ENCODE peak calls at places on chromosomes 7 and 10, in four cellular contexts. M, K, O and H are unnamed samples.

GRCh38 chr10:63446716-63447440 is 18.9 kb downstream of the JMJD1C start:
- DNase-seq in M (no peak), K (no peak), O (no peak), H (no peak)

GRCh38 chr10:18545626-18546025 is 105.8 kb downstream of the NSUN6 start:
- DNase-seq in M (peak; percentile 21), K (no peak), O (no peak), H (no peak)

GRCh38 chr10:60359066-60359465 is 30.6 kb downstream of the ANK3 start:
- DNase-seq in M (no peak), K (no peak), O (no peak), H (no peak)

GRCh38 chr10:72035488-72035887 is 52.9 kb downstream of the SPOCK2 start:
- DNase-seq in M (no peak), K (no peak), O (no peak), H (no peak)

GRCh38 chr7:76063525-76063924 is 15.6 kb downstream of the MDH2 start:
- DNase-seq in M (peak; percentile 65), K (no peak), O (peak; percentile 38), H (no peak)

GRCh38 chr10:36475746-36476145 is 649.7 kb upstream of the ANKRD30A start:
- DNase-seq in M (no peak), K (no peak), O (no peak), H (no peak)

GRCh38 chr7:29318853-29319718 is 124.5 kb downstream of the CHN2 start:
- DNase-seq in M (no peak), K (no peak), O (no peak), H (no peak)

GRCh38 chr10:67664936-67665335 is 31.1 kb downstream of the CTNNA3 start:
- DNase-seq in M (no peak), K (no peak), O (no peak), H (no peak)

GRCh38 chr10:92569071-92569470 is 4.8 kb downstream of the IDE start:
- DNase-seq in M (no peak), K (no peak), O (no peak), H (no peak)

GRCh38 chr10:100345570-100346330 is 1.3 kb upstream of the SCD start:
- DNase-seq in M (no peak), K (peak; percentile 33), O (no peak), H (peak; percentile 50)

GRCh38 chr7:100875356-100875751 is 451 bp downstream of the SRRT start:
- DNase-seq in M (no peak), K (peak; percentile 59), O (peak; percentile 60), H (peak; percentile 58)

GRCh38 chr7:151964951-151965350 is 8.7 kb downstream of the GALNTL5 start:
- DNase-seq in M (no peak), K (no peak), O (no peak), H (no peak)

GRCh38 chr7:86826948-86827347 is 183.2 kb downstream of the GRM3 start:
- DNase-seq in M (no peak), K (no peak), O (no peak), H (no peak)
- H4K20me1 ChIP-seq in M (no peaks in the 10 kb centered on the region), K (no peaks in the 10 kb centered on the region), O (no peaks in the 10 kb centered on the region), H (no peaks in the 10 kb centered on the region)

GRCh38 chr10:122343936-122344335 is 30.6 kb upstream of the PLEKHA1 start:
- DNase-seq in M (no peak), K (no peak), O (no peak), H (no peak)
- H3K36me3 ChIP-seq in M (no peaks in the 10 kb centered on the region), K (no peaks in the 10 kb centered on the region), O (no peaks in the 10 kb centered on the region), H (no peaks in the 10 kb centered on the region)

DNA sequence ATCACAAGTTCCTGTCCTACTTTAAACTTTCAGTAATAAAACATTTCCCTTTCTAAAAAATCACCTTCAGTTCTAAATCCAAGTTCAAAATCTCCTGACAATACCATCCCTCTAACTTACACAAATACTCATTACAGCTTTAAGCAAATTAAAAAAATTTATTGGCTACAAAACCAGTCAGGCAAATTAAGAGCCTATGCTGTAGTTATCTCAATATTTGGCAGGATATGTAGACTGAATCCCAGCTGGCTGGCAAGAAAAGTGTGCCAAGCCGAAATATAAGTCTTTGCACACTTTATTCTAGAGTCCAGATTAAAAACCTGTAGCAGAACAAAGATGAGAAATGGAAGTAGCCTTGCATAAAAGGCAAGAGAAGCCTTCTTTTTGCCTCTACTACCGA is 9.5 kb downstream of the WAPL start:
- DNase-seq in M (no peak), K (no peak), O (no peak), H (no peak)
- H3K4me2 ChIP-seq in M (no peak overlapping the region), K (peak overlapping the region; percentile 10), O (no peak overlapping the region), H (peak overlapping the region; percentile 60)

DNA sequence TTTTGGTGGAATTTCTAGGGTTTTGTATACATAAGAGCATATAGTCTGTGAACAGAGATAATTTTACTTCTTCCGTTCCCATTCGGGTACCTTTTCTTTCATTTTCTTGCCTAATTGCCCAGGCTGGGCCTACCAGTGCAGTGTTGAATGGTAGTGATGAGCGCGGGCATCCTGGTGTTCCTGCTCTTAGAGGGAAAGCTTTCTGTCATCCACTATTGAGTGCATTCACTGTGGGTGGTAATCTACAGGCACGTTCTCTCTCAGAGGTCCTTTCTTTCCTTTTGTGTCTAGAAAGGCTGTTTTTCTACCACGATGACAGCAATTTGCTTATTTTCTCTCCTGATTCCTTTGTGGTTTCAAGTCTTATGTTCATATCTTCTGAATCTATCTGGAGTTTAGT is 65.0 kb downstream of the INPP5A start:
- DNase-seq in M (no peak), K (no peak), O (no peak), H (no peak)
- H4K20me1 ChIP-seq in M (no peaks in the 10 kb centered on the region), K (peaks cover 3% of the 10 kb centered on the region), O (peaks cover 9% of the 10 kb centered on the region), H (no peaks in the 10 kb centered on the region)

GRCh38 chr7:92340016-92340415 is 94.2 kb downstream of the ANKIB1 start:
- DNase-seq in M (no peak), K (no peak), O (no peak), H (no peak)

DNA sequence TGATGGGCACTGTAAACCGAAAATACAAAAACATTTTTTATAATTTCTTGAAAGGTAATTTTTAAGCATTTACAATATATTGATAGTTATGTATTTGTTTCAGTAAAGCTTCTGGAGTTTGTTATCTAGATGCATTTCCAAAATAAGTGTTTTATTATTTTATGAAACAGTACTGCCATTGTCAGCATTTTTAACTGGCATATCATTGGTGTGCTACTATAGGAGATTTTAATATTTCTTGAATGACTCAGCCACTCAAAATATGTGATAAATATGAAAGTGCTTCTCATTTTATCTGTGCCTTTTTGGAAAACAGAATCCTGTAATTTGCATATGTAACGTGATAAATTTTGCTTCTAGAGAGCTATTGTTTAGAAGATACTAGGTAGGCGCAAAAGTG is 97.9 kb downstream of the ANKIB1 start:
- DNase-seq in M (no peak), K (no peak), O (no peak), H (no peak)
- H3K36me3 ChIP-seq in M (peaks cover 25% of the 10 kb centered on the region), K (peaks cover 4% of the 10 kb centered on the region), O (no peaks in the 10 kb centered on the region), H (peaks cover 48% of the 10 kb centered on the region)

GRCh38 chr7:117065585-117066150 is 112.4 kb downstream of the ST7 start:
- DNase-seq in M (no peak), K (peak; percentile 60), O (no peak), H (no peak)
- H3K4me2 ChIP-seq in M (no peak overlapping the region), K (no peak overlapping the region), O (no peak overlapping the region), H (no peak overlapping the region)

GRCh38 chr7:50731703-50732582 is 50.8 kb downstream of the GRB10 start:
- DNase-seq in M (no peak), K (no peak), O (no peak), H (no peak)
- H4K20me1 ChIP-seq in M (peaks cover 30% of the 10 kb centered on the region), K (peaks cover 49% of the 10 kb centered on the region), O (peaks cover 18% of the 10 kb centered on the region), H (no peaks in the 10 kb centered on the region)

GRCh38 chr10:14208231-14208630 is 122.5 kb downstream of the FRMD4A start:
- DNase-seq in M (no peak), K (no peak), O (no peak), H (no peak)
- H3K36me3 ChIP-seq in M (no peaks in the 10 kb centered on the region), K (no peaks in the 10 kb centered on the region), O (no peaks in the 10 kb centered on the region), H (no peaks in the 10 kb centered on the region)

DNA sequence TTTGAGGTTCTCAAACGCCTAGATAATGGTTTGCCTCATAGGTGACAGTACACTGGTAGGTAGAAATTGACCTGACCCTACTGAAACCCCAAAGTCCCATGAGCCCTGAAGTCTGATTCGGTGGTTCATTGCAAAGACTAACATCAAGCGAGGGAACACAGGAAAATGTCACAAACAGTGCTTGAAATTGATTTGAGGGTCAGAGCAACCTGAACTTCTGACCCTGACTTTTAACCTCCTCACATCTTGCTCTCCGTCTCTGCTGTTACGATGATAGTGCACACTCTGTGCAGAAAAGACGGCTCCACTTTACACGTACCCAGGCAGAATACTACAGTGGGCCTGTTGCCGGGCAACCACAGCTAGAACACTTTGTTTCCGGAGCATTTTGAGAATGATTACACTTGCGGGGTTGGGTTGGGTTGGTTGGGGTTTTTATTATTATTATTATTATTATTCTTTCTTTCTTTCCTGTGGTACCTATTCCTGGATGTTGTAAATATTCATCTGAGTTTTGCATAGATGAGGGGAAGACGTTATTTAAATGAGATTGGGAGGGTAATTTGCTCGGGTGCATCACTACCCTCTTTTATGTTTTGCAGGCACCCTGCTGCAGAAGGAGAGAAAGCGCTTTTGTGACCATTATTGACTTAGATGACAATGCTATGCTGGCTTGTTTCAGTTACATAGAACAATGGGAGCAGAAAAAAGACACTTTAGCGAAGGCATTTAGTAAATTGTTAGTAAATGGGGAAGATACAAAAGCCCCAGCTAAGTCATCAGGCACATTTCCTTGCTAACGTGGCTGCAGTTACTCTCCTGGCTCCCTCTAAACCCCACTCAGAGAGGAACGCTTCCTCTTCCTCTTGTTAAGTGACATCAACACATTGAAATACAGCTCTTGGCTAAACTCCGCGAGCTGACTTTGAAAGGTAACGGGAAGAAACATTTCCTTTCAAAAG is 438.2 kb upstream of the NRP1 start:
- DNase-seq in M (no peak), K (peak; percentile 80), O (peak; percentile 18), H (no peak)
- H3K4me2 ChIP-seq in M (no peak overlapping the region), K (peak overlapping the region; percentile 45), O (peak overlapping the region; percentile 43), H (no peak overlapping the region)

GRCh38 chr7:132733860-132734259 is 157.6 kb upstream of the PLXNA4 start:
- DNase-seq in M (no peak), K (no peak), O (no peak), H (no peak)

GRCh38 chr7:132732466-132732865 is 156.2 kb upstream of the PLXNA4 start:
- DNase-seq in M (no peak), K (no peak), O (no peak), H (no peak)

GRCh38 chr7:132739271-132739955 is 163.1 kb upstream of the PLXNA4 start:
- DNase-seq in M (no peak), K (no peak), O (peak; percentile 27), H (no peak)

GRCh38 chr7:132738254-132738653 is 162.0 kb upstream of the PLXNA4 start:
- DNase-seq in M (no peak), K (no peak), O (no peak), H (no peak)

GRCh38 chr7:132735476-132735875 is 159.2 kb upstream of the PLXNA4 start:
- DNase-seq in M (no peak), K (no peak), O (no peak), H (no peak)
- H4K20me1 ChIP-seq in M (no peaks in the 10 kb centered on the region), K (no peaks in the 10 kb centered on the region), O (no peaks in the 10 kb centered on the region), H (no peaks in the 10 kb centered on the region)